ENCODE peak calls at places on chromosomes 6 and 20, in ten cellular contexts. F, T, I, J, A, O, K, H, N and B are unnamed samples.

GRCh38 chr20:43721429-43722152 is 5.2 kb downstream of the GTSF1L start:
- DNase-seq in F (no peak), T (no peak), I (peak; percentile 61), J (no peak), A (no peak), O (no peak), K (no peak), H (no peak), N (no peak), B (peak; percentile 70)

GRCh38 chr20:19975436-19975799 is 41.7 kb upstream of the NAA20 start:
- DNase-seq in F (no peak), T (peak; percentile 40), I (no peak), J (no peak), A (no peak), O (peak; percentile 66), K (peak; percentile 59), H (no peak), N (peak; percentile 52), B (peak; percentile 41)

GRCh38 chr6:20826378-20826777 is 292.1 kb downstream of the CDKAL1 start:
- DNase-seq in F (no peak), T (no peak), I (no peak), J (no peak), A (no peak), O (peak; percentile 77), K (peak; percentile 17), H (no peak), N (no peak), B (no peak)

GRCh38 chr6:168413856-168414255 is 27.1 kb upstream of the SMOC2 start:
- DNase-seq in F (no peak), T (no peak), I (no peak), J (no peak), A (no peak), O (no peak), K (no peak), H (no peak), N (no peak), B (no peak)

GRCh38 chr20:62303327-62304226 is 780 bp downstream of the ADRM1 start:
- DNase-seq in F (no peak), T (no peak), I (peak; percentile 83), J (peak; percentile 64), A (peak; percentile 26), O (peak; percentile 61), K (peak; percentile 77), H (no peak), N (no peak), B (peak; percentile 27)

GRCh38 chr6:42390228-42390934 is 61.3 kb downstream of the TRERF1 start:
- DNase-seq in F (no peak), T (no peak), I (no peak), J (no peak), A (no peak), O (no peak), K (no peak), H (no peak), N (no peak), B (no peak)

GRCh38 chr6:42564496-42564890 is 664 bp downstream of the UBR2 start:
- DNase-seq in F (no peak), T (no peak), I (no peak), J (no peak), A (peak; percentile 42), O (no peak), K (no peak), H (no peak), N (no peak), B (no peak)

GRCh38 chr6:128036808-128037570 is 136.1 kb upstream of the THEMIS start:
- DNase-seq in F (no peak), T (no peak), I (no peak), J (no peak), A (no peak), O (peak; percentile 3), K (no peak), H (no peak), N (no peak), B (no peak)

GRCh38 chr6:105453968-105454367 is 51.1 kb upstream of the PREP start:
- DNase-seq in F (no peak), T (no peak), I (no peak), J (no peak), A (no peak), O (no peak), K (no peak), H (no peak), N (no peak), B (no peak)

GRCh38 chr6:110710115-110710514 is 105.2 kb downstream of the CDK19 start:
- DNase-seq in F (no peak), T (no peak), I (no peak), J (no peak), A (no peak), O (no peak), K (no peak), H (no peak), N (no peak), B (no peak)

GRCh38 chr20:11906626-11907480 is 10.8 kb upstream of the BTBD3 start:
- DNase-seq in F (no peak), T (no peak), I (no peak), J (no peak), A (no peak), O (no peak), K (no peak), H (no peak), N (no peak), B (no peak)

GRCh38 chr6:168778201-168778600 is 337.2 kb downstream of the SMOC2 start:
- DNase-seq in F (no peak), T (peak; percentile 32), I (peak; percentile 78), J (no peak), A (no peak), O (peak; percentile 11), K (peak; percentile 40), H (no peak), N (no peak), B (no peak)

GRCh38 chr20:24764027-24764797 is 184.9 kb upstream of the CST7 start:
- DNase-seq in F (peak; percentile 54), T (no peak), I (no peak), J (no peak), A (no peak), O (no peak), K (no peak), H (no peak), N (no peak), B (no peak)

GRCh38 chr6:7541175-7542064 is at the start of gene DSP:
- DNase-seq in F (peak; percentile 88), T (peak; percentile 63), I (peak; percentile 75), J (peak; percentile 96), A (peak; percentile 66), O (peak; percentile 83), K (peak; percentile 57), H (no peak), N (peak; percentile 72), B (no peak)
- H3K4me3 ChIP-seq in F (peak within 1 kb of the TSS; percentile 85), T (peak within 1 kb of the TSS; percentile 66), I (peak within 1 kb of the TSS; percentile 46), J (peak within 1 kb of the TSS; percentile 81), A (peak within 1 kb of the TSS; percentile 73), O (peak within 1 kb of the TSS; percentile 80), K (peak within 1 kb of the TSS; percentile 79), H (peak within 1 kb of the TSS; percentile 82), N (peak within 1 kb of the TSS; percentile 61), B (no peak within 1 kb of the TSS)

GRCh38 chr6:4797590-4797989 is 21.4 kb downstream of the CDYL start:
- DNase-seq in F (no peak), T (no peak), I (no peak), J (no peak), A (no peak), O (peak; percentile 45), K (no peak), H (no peak), N (no peak), B (no peak)

GRCh38 chr6:4801491-4802118 is 25.4 kb downstream of the CDYL start:
- DNase-seq in F (no peak), T (no peak), I (no peak), J (no peak), A (peak; percentile 71), O (no peak), K (no peak), H (no peak), N (no peak), B (no peak)

GRCh38 chr6:4800662-4801061 is 24.5 kb downstream of the CDYL start:
- DNase-seq in F (no peak), T (no peak), I (no peak), J (no peak), A (no peak), O (no peak), K (no peak), H (no peak), N (no peak), B (no peak)

GRCh38 chr6:4802312-4802935 is 26.2 kb downstream of the CDYL start:
- DNase-seq in F (no peak), T (no peak), I (no peak), J (no peak), A (no peak), O (no peak), K (no peak), H (no peak), N (no peak), B (no peak)

GRCh38 chr6:4799912-4800311 is 23.7 kb downstream of the CDYL start:
- DNase-seq in F (no peak), T (no peak), I (no peak), J (no peak), A (no peak), O (no peak), K (no peak), H (no peak), N (no peak), B (no peak)
- H3K9me3 ChIP-seq in F (peaks cover 15% of the 10 kb centered on the region), T (peaks cover 27% of the 10 kb centered on the region), I (no peaks in the 10 kb centered on the region), J (no peaks in the 10 kb centered on the region), A (no peaks in the 10 kb centered on the region), O (no peaks in the 10 kb centered on the region), K (no peaks in the 10 kb centered on the region), H (no peaks in the 10 kb centered on the region), N (peaks cover 13% of the 10 kb centered on the region), B (no peaks in the 10 kb centered on the region)

GRCh38 chr6:31945154-31945506 is 765 bp upstream of the CFB start:
- DNase-seq in F (peak; percentile 35), T (no peak), I (no peak), J (no peak), A (no peak), O (no peak), K (no peak), H (no peak), N (no peak), B (no peak)
- H3K4me3 ChIP-seq in F (peak overlapping the region; percentile 6), T (peak overlapping the region; percentile 35), I (no peak overlapping the region), J (peak overlapping the region; percentile 36), A (no peak overlapping the region), O (peak overlapping the region; percentile 70), K (no peak overlapping the region), H (no peak overlapping the region), N (peak overlapping the region; percentile 39), B (no peak overlapping the region)

DNA sequence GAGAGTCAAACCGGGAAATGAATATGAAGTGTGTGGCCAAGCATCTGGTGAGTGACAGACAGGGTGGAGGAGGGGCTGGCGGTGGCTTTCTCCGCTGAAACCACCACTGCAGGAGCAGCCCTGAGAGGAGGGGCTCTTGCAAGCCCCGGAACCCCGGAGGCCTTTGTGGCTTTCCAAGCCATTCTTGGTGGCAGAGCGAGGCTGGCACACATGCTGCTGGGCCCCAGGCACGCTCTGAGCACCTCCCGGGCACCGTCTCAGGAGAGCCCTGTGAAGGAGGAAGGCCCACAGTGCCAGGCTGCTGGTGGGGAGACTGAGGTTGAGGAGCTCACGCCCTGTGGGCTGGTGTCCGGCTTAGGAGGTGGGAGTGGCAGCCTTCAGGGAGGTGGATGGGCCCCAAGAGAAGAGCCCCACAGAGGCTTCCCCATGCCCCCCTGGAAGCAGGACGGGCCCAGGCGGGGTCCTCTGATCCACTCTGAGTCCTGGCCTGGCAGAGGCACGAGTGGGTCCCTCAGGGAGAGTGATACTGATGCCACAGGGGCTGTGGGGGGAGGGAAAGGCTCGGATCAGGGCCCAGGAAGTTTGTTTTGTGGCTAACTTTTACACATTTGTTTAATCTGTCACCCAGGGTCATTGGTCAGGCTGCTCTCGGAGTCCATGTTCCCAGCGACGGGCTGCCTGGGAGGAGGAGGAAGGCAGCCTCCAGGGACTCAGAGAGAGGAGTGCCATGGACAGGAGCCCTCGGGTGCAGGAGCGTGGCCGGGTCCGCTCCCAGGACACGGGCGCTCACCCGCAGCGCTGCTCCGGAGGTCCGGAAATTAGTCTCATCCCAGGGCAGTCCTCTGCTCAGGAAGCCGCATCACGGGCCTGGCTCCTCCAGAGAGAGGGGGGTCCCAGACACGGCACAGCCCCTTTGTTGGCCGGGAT is 170.7 kb downstream of the ERMARD start:
- DNase-seq in F (peak; percentile 69), T (no peak), I (no peak), J (no peak), A (no peak), O (no peak), K (peak; percentile 33), H (no peak), N (no peak), B (no peak)
- H3K9me3 ChIP-seq in F (no peaks in the 10 kb centered on the region), T (no peaks in the 10 kb centered on the region), I (peaks cover 2% of the 10 kb centered on the region), J (no peaks in the 10 kb centered on the region), A (no peaks in the 10 kb centered on the region), O (no peaks in the 10 kb centered on the region), K (no peaks in the 10 kb centered on the region), H (no peaks in the 10 kb centered on the region), N (no peaks in the 10 kb centered on the region), B (no peaks in the 10 kb centered on the region)